ENCODE peak calls at places on chromosomes 4 and X, in seven cellular contexts. V is glutamatergic neuron, E is NCI-H1417 treated with DMSO at 0.1 percent for 48 hours, P is fibroblast of villous mesenchyme, F is mucosa of descending colon, D is psoas muscle, I is adipocyte. T is an unnamed sample.

GRCh38 chrX:69556094-69557011 is 52.2 kb downstream of the NALF2 start:
- DNase-seq in V (no peak), E (no peak), P (peak), F (no peak), D (no peak), I (no peak), T (no peak)

GRCh38 chr4:109332926-109333464 is 30.5 kb upstream of the COL25A1 start:
- DNase-seq in V (peak), E (no peak), P (peak), F (no peak), D (no peak), I (peak), T (no peak)

GRCh38 chr4:76532810-76533209 is 97.8 kb downstream of the SHROOM3 start:
- DNase-seq in V (no peak), E (no peak), P (no peak), F (no peak), D (no peak), I (no peak), T (no peak)

GRCh38 chr4:82677327-82677726 is 115.5 kb upstream of the TMEM150C start:
- DNase-seq in V (no peak), E (no peak), P (no peak), F (no peak), D (no peak), I (no peak), T (no peak)

GRCh38 chr4:106603471-106603870 is 234.9 kb upstream of the GIMD1 start:
- DNase-seq in V (no peak), E (no peak), P (no peak), F (peak), D (no peak), I (no peak), T (no peak)

GRCh38 chr4:182338059-182338458 is 94.9 kb downstream of the TENM3 start:
- DNase-seq in V (no peak), E (no peak), P (no peak), F (no peak), D (no peak), I (peak), T (no peak)

GRCh38 chr4:1033840-1034551 is 22.6 kb downstream of the FGFRL1 start:
- DNase-seq in V (no peak), E (no peak), P (peak), F (no peak), D (peak), I (no peak), T (no peak)

GRCh38 chrX:117522725-117523700 is 593.6 kb downstream of the KLHL13 start:
- DNase-seq in V (no peak), E (no peak), P (no peak), F (no peak), D (no peak), I (no peak), T (no peak)

GRCh38 chrX:16451331-16451730 is 198.6 kb upstream of the S100G start:
- DNase-seq in V (no peak), E (no peak), P (peak), F (no peak), D (no peak), I (peak), T (no peak)

GRCh38 chr4:6143603-6144181 is 56.7 kb downstream of the JAKMIP1 start:
- DNase-seq in V (no peak), E (no peak), P (no peak), F (no peak), D (no peak), I (no peak), T (no peak)

GRCh38 chrX:149131780-149132179 is 373.3 kb downstream of the IDS start:
- DNase-seq in V (no peak), E (no peak), P (no peak), F (no peak), D (no peak), I (no peak), T (no peak)

GRCh38 chrX:22389544-22390243 is 117.0 kb downstream of the CBLL2 start:
- DNase-seq in V (no peak), E (peak), P (peak), F (no peak), D (no peak), I (peak), T (no peak)

GRCh38 chr4:2962614-2963184 is 507 bp downstream of the NOP14 start:
- DNase-seq in V (peak), E (no peak), P (peak), F (no peak), D (peak), I (peak), T (no peak)

GRCh38 chr4:186660403-186660802 is 63.3 kb downstream of the FAT1 start:
- DNase-seq in V (no peak), E (no peak), P (no peak), F (peak), D (no peak), I (no peak), T (no peak)

GRCh38 chr4:165684177-165684870 is 188.7 kb upstream of the TLL1 start:
- DNase-seq in V (no peak), E (no peak), P (peak), F (no peak), D (no peak), I (peak), T (no peak)

GRCh38 chrX:44891642-44892041 is 18.7 kb downstream of the KDM6A start:
- DNase-seq in V (no peak), E (no peak), P (no peak), F (no peak), D (no peak), I (no peak), T (no peak)

GRCh38 chr4:17717301-17717700 is 64.1 kb downstream of the FAM184B start:
- DNase-seq in V (no peak), E (no peak), P (no peak), F (no peak), D (no peak), I (no peak), T (no peak)

GRCh38 chr4:185210102-185210981 is 944 bp downstream of the SNX25 start:
- DNase-seq in V (peak), E (no peak), P (peak), F (peak), D (peak), I (peak), T (peak)

GRCh38 chr4:88765729-88766128 is 68.1 kb upstream of the NAP1L5 start:
- DNase-seq in V (no peak), E (no peak), P (peak), F (no peak), D (peak), I (peak), T (no peak)

GRCh38 chr4:6366581-6366980 is 96.9 kb downstream of the WFS1 start:
- DNase-seq in V (no peak), E (no peak), P (no peak), F (peak), D (no peak), I (no peak), T (no peak)

GRCh38 chrX:76172325-76172887 is 456 bp upstream of the PBDC1 start:
- DNase-seq in V (no peak), E (no peak), P (no peak), F (no peak), D (no peak), I (no peak), T (no peak)

GRCh38 chr4:124070688-124071484 is 641.6 kb downstream of the ANKRD50 start:
- DNase-seq in V (no peak), E (no peak), P (no peak), F (no peak), D (no peak), I (no peak), T (no peak)

GRCh38 chrX:65999563-66000148 is 40.2 kb downstream of the VSIG4 start:
- DNase-seq in V (no peak), E (no peak), P (no peak), F (no peak), D (no peak), I (no peak), T (no peak)

GRCh38 chr4:54230479-54231418 is 1.7 kb downstream of the PDGFRA start:
- DNase-seq in V (peak), E (no peak), P (peak), F (peak), D (peak), I (peak), T (no peak)

GRCh38 chr4:3229964-3230363 is 19.0 kb upstream of the MSANTD1 start:
- DNase-seq in V (no peak), E (no peak), P (no peak), F (peak), D (peak), I (no peak), T (no peak)

GRCh38 chrX:153995504-153995903 is 22.9 kb downstream of the TMEM187 start:
- DNase-seq in V (no peak), E (no peak), P (no peak), F (no peak), D (no peak), I (no peak), T (no peak)

GRCh38 chr4:154779362-154779947 is 1.6 kb upstream of the RBM46 start:
- DNase-seq in V (no peak), E (peak), P (peak), F (no peak), D (no peak), I (peak), T (no peak)